ENCODE peak calls at places on chromosomes 6 and 20, in nine cellular contexts. Q, D, B, X, Z, U, W, K and O are unnamed samples.

GRCh38 chr6:11902527-11902926 is 109.6 kb upstream of the HIVEP1 start:
- DNase-seq in Q (no peak), D (no peak), B (no peak), X (no peak), Z (no peak), U (no peak), W (no peak), K (no peak), O (no peak)

GRCh38 chr6:144434308-144434990 is 149.3 kb downstream of the UTRN start:
- DNase-seq in Q (no peak), D (no peak), B (peak), X (peak), Z (peak), U (no peak), W (no peak), K (peak), O (no peak)

GRCh38 chr20:62236674-62236996 is 1.7 kb upstream of the OSBPL2 start:
- DNase-seq in Q (no peak), D (peak), B (no peak), X (no peak), Z (no peak), U (no peak), W (no peak), K (no peak), O (no peak)

GRCh38 chr20:59365611-59366284 is 65.3 kb downstream of the EDN3 start:
- DNase-seq in Q (no peak), D (no peak), B (no peak), X (no peak), Z (no peak), U (no peak), W (no peak), K (no peak), O (no peak)

GRCh38 chr6:73285674-73286283 is 22.8 kb upstream of the KHDC1 start:
- DNase-seq in Q (no peak), D (no peak), B (no peak), X (peak), Z (peak), U (no peak), W (no peak), K (peak), O (no peak)

GRCh38 chr20:1882026-1882425 is 13.2 kb upstream of the SIRPA start:
- DNase-seq in Q (no peak), D (no peak), B (no peak), X (no peak), Z (no peak), U (no peak), W (no peak), K (no peak), O (no peak)

GRCh38 chr20:33976959-33977358 is 16.8 kb upstream of the RALY start:
- DNase-seq in Q (no peak), D (no peak), B (no peak), X (no peak), Z (no peak), U (no peak), W (no peak), K (no peak), O (no peak)

GRCh38 chr6:99331531-99331930 is 17.9 kb downstream of the FAXC start:
- DNase-seq in Q (no peak), D (no peak), B (no peak), X (no peak), Z (no peak), U (no peak), W (no peak), K (no peak), O (no peak)

GRCh38 chr20:34364013-34364382 is 925 bp downstream of the ITCH start:
- DNase-seq in Q (no peak), D (no peak), B (no peak), X (peak), Z (peak), U (no peak), W (no peak), K (peak), O (no peak)

GRCh38 chr6:88183503-88183902 is 17.4 kb upstream of the CNR1 start:
- DNase-seq in Q (no peak), D (no peak), B (no peak), X (no peak), Z (no peak), U (no peak), W (no peak), K (no peak), O (no peak)

GRCh38 chr20:43349841-43350240 is 107.9 kb upstream of the SRSF6 start:
- DNase-seq in Q (no peak), D (no peak), B (no peak), X (no peak), Z (no peak), U (no peak), W (no peak), K (no peak), O (no peak)

GRCh38 chr20:50267041-50267865 is 76.6 kb downstream of the CEBPB start:
- DNase-seq in Q (no peak), D (no peak), B (peak), X (peak), Z (peak), U (peak), W (no peak), K (peak), O (no peak)

GRCh38 chr20:20371133-20371532 is 3.2 kb downstream of the INSM1 start:
- DNase-seq in Q (no peak), D (no peak), B (no peak), X (no peak), Z (no peak), U (no peak), W (no peak), K (no peak), O (no peak)

GRCh38 chr20:20368414-20369352 is 779 bp downstream of the INSM1 start:
- DNase-seq in Q (peak), D (no peak), B (no peak), X (no peak), Z (no peak), U (no peak), W (no peak), K (no peak), O (peak)

GRCh38 chr20:20367681-20368413 is at the start of gene INSM1:
- DNase-seq in Q (peak), D (peak), B (no peak), X (no peak), Z (no peak), U (no peak), W (no peak), K (no peak), O (peak)

GRCh38 chr20:20370087-20370575 is 2.2 kb downstream of the INSM1 start:
- DNase-seq in Q (no peak), D (no peak), B (no peak), X (no peak), Z (no peak), U (no peak), W (no peak), K (no peak), O (no peak)

DNA sequence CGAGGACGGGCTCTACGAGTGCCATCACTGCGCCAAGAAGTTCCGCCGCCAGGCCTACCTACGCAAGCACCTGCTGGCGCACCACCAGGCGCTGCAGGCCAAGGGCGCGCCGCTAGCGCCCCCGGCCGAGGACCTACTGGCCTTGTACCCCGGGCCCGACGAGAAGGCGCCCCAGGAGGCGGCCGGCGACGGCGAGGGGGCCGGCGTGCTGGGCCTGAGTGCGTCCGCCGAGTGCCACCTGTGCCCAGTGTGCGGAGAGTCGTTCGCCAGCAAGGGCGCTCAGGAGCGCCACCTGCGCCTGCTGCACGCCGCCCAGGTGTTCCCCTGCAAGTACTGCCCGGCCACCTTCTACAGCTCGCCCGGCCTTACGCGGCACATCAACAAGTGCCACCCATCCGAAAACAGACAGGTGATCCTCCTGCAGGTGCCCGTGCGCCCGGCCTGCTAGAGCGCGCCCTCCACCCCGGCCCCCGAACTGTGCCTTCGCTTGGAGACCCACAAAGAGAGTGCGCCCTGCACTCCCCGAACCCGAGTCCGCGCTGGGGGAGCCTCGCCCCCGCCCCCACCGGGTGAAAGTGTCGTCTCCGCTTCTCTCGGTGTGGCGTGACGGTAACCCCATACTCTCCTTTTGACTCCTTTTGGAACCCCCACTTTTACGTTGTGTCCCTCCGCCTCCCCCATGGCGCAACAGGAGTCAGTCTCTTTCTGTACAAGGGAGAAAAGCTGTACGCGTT is 1.6 kb downstream of the INSM1 start:
- DNase-seq in Q (peak), D (no peak), B (no peak), X (no peak), Z (no peak), U (no peak), W (no peak), K (no peak), O (peak)
- TF ChIP-seq CTCF in Q (peak), D (peak), B (no peak), X (no peak), Z (no peak), U (no peak), W (no peak), K (no peak), O (no peak)

GRCh38 chr6:168909288-168909687 is 344.4 kb downstream of the THBS2 start:
- DNase-seq in Q (no peak), D (no peak), B (no peak), X (peak), Z (no peak), U (no peak), W (no peak), K (no peak), O (no peak)

GRCh38 chr6:168905451-168906090 is 348.1 kb downstream of the THBS2 start:
- DNase-seq in Q (no peak), D (no peak), B (no peak), X (peak), Z (no peak), U (no peak), W (no peak), K (peak), O (no peak)

GRCh38 chr6:168906251-168906845 is 347.3 kb downstream of the THBS2 start:
- DNase-seq in Q (no peak), D (no peak), B (no peak), X (no peak), Z (no peak), U (no peak), W (no peak), K (no peak), O (no peak)

GRCh38 chr6:168908166-168908565 is 345.5 kb downstream of the THBS2 start:
- DNase-seq in Q (no peak), D (no peak), B (no peak), X (peak), Z (peak), U (no peak), W (no peak), K (peak), O (no peak)

GRCh38 chr6:168908887-168909286 is 344.8 kb downstream of the THBS2 start:
- DNase-seq in Q (no peak), D (no peak), B (peak), X (peak), Z (peak), U (no peak), W (no peak), K (peak), O (no peak)
- TF ChIP-seq CTCF in Q (no peak), D (no peak), B (peak), X (peak), Z (peak), U (no peak), W (no peak), K (no peak), O (no peak)

DNA sequence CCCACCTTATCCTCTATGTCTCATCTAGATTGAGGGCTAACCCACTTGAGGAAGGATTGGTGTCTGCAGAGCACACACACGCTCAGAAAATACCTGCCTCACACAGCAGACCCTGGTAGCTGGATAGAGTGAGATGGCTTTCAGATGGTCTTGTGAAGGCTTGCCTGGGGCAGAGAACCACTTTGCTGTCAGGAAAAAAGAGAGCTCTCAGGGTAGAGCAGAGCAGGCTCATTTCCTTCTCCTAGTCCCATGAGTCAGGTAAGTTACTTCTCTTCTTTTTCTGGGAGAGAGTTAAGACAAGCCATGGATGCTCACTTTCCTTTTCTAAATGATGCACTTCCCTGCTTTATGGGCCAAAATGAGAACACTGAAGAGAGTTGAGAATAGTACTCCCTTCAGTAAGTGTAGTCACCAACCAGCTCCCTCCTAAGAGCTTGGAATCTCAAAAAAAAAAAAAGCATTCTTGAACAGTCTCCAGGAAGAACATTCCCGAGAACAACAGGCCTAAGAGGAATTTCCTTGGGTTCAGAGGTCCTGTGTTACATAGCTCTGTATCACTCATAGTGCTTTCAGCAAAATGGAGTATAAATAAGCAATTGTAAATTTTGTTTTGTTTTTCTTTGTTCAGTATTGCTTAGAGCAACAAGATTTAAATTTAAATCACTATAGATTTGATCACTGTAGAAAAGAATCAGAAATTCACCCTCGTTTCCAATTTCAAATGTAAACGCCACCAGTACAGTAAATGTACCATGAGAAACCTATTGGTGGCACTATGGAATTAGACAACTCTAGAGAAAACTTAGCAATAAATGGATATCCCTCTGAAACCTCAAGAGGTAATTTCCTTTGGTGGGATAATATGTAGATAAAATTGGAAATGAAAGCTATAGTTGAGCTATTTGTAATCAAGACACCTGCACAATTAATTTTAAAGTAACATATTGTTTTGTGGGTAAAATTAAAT is 530.3 kb downstream of the RFPL4B start:
- DNase-seq in Q (no peak), D (no peak), B (peak), X (peak), Z (peak), U (no peak), W (no peak), K (peak), O (no peak)
- TF ChIP-seq CTCF in Q (no peak), D (no peak), B (no peak), X (no peak), Z (peak), U (no peak), W (no peak), K (peak), O (no peak)

GRCh38 chr6:77926198-77926752 is 273.4 kb downstream of the MEI4 start:
- DNase-seq in Q (no peak), D (no peak), B (no peak), X (no peak), Z (no peak), U (no peak), W (no peak), K (no peak), O (no peak)
- TF ChIP-seq CTCF in Q (peak), D (peak), B (no peak), X (no peak), Z (no peak), U (no peak), W (no peak), K (no peak), O (no peak)

DNA sequence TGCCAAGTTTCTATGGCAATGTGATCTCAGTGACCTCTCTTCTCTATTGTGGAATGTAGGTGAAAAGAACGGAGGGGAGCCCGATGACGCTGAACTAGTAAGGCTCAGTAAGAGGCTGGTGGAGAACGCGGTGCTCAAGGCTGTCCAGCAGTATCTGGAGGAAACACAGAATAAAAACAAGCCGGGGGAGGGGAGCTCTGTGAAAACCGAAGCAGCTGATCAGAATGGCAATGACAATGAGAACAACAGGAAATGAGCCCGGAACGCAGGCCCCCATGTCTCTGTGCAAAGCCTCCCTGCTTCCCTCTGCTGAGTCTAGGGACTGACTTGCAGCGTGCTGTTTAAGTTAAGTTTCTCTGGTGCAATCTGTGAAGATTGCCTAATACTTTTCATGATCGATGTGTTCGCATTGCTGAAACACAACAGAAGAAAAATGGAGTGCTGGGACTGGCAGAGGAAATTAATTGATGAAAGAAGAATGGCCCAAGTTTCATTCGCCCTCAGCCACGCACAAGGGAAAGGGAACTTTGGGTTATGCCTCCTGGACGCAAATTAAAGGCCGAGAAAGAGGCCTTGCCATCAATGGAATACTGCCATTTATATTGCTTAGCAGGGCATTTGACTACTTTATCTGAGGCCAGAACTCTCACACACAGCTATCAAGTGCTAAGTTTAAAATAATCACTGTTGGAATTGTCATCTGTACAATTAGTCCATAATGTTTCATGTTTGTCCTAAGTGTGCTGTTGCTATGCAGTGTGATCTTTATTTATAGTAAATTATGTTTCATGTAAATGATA is 146.4 kb downstream of the AKAP7 start:
- DNase-seq in Q (no peak), D (peak), B (no peak), X (peak), Z (peak), U (no peak), W (peak), K (peak), O (no peak)
- TF ChIP-seq CTCF in Q (no peak), D (no peak), B (no peak), X (no peak), Z (no peak), U (no peak), W (no peak), K (no peak), O (no peak)

DNA sequence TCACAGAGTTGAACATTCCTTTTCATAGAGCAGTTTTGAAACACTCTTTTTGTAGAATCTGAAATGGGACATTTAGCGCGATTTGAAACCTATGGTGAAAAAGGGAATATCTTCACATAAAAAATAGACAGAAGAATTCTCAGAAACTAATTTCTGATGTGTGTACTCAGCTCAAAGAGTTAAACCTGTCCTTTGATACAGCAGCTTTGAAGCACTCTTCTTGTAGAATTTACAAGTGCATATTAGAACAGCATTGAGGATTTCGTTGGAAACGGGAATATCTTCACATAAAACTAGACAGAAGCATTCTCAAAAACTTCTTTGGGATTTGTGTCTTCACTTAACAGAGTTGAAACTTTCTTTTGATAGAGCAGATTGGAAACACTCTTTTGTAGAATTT is 650.7 kb upstream of the ZNF337 start:
- DNase-seq in Q (no peak), D (no peak), B (no peak), X (no peak), Z (no peak), U (no peak), W (no peak), K (no peak), O (no peak)
- TF ChIP-seq CTCF in Q (no peak), D (no peak), B (no peak), X (no peak), Z (no peak), U (no peak), W (no peak), K (no peak), O (no peak)

DNA sequence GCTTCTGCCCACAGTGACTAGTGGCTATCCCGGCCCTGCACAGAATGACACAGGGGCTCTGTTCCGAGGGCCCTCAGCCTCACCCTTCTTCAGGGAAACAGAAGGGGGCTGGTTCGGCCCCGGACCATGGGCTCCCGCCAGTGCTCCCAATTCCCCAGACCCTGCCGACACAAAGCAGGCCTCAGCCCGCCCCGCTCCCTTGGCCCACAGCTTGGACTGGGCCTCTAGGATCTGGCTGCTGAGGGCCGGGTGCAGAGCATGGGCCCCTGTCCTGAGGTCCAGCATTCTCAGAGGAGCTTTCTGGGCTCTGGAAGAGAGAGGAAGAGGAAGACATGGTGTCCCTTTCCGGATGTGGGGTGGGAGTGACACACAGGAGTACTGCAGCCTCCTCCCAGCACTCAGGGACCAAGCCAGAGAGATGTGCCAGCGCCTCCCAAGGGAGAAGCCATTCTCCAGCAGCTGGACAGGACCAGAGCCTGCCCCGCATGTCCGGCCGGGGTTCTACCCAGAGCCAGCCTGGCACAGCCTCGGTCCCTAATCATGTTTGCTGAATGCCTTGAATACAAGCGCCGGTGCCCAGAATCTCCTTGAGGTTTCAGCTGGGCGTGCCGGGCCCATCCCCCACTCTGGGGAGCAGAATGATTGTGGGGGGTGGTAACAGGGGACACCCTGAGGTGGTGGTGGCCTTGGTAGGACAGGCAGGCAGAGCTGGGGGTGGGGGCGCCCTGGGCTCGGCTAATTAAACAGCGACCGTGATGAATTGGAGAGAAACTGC is 23.9 kb downstream of the C20orf203 start:
- DNase-seq in Q (no peak), D (no peak), B (no peak), X (no peak), Z (no peak), U (no peak), W (no peak), K (no peak), O (no peak)
- TF ChIP-seq CTCF in Q (no peak), D (no peak), B (no peak), X (no peak), Z (no peak), U (no peak), W (no peak), K (no peak), O (no peak)